ENCODE peak calls at places on chromosomes 3 and 15, in six cellular contexts. C is astrocyte, J is OCI-LY7, W is A549, P is H9, E is IMR-90. K is an unnamed sample. For H3K4me1, the result is how much of the 10 kb centered on the place peaks cover.

GRCh38 chr3:138271189-138271794 is 58.4 kb downstream of the NME9 start:
- DNase-seq in C (no peak), J (no peak), W (no peak), P (no peak), E (no peak), K (no peak)

GRCh38 chr3:183185696-183186095 is 23.2 kb upstream of the LAMP3 start:
- DNase-seq in C (peak), J (no peak), W (no peak), P (no peak), E (peak), K (no peak)

GRCh38 chr3:14606663-14607339 is 44.8 kb upstream of the CCDC174 start:
- DNase-seq in C (peak), J (no peak), W (no peak), P (no peak), E (no peak), K (no peak)

GRCh38 chr3:36480916-36481648 is 100.8 kb downstream of the STAC start:
- DNase-seq in C (peak), J (no peak), W (no peak), P (no peak), E (no peak), K (no peak)

GRCh38 chr3:114299421-114299820 is 5.6 kb downstream of the TIGIT start:
- DNase-seq in C (no peak), J (no peak), W (peak), P (peak), E (no peak), K (peak)

GRCh38 chr3:138687236-138687635 is 78.7 kb downstream of the FAIM start:
- DNase-seq in C (no peak), J (no peak), W (no peak), P (no peak), E (peak), K (no peak)

GRCh38 chr15:44753345-44753744 is 17.0 kb downstream of the TRIM69 start:
- DNase-seq in C (no peak), J (no peak), W (no peak), P (no peak), E (no peak), K (no peak)

GRCh38 chr15:40843885-40844542 is at the start of gene SPINT1:
- DNase-seq in C (no peak), J (no peak), W (no peak), P (peak), E (no peak), K (peak)

GRCh38 chr15:77830041-77830440 is 197.3 kb upstream of the LINGO1 start:
- DNase-seq in C (peak), J (no peak), W (no peak), P (peak), E (peak), K (no peak)

GRCh38 chr3:24583004-24583403 is 88.4 kb upstream of the THRB start:
- DNase-seq in C (no peak), J (no peak), W (no peak), P (no peak), E (no peak), K (peak)

GRCh38 chr3:112730210-112730609 is 89.3 kb upstream of the CCDC80 start:
- DNase-seq in C (no peak), J (no peak), W (no peak), P (no peak), E (peak), K (no peak)

GRCh38 chr3:185216587-185216918 is 37.3 kb downstream of the EHHADH start:
- DNase-seq in C (peak), J (no peak), W (no peak), P (no peak), E (no peak), K (no peak)

GRCh38 chr3:167606836-167607235 is 46.9 kb downstream of the WDR49 start:
- DNase-seq in C (no peak), J (no peak), W (no peak), P (no peak), E (no peak), K (no peak)

GRCh38 chr3:18338827-18339226 is 86.3 kb downstream of the SATB1 start:
- DNase-seq in C (no peak), J (no peak), W (no peak), P (no peak), E (no peak), K (no peak)

GRCh38 chr15:98442379-98442833 is 205.9 kb upstream of the IGF1R start:
- DNase-seq in C (peak), J (peak), W (peak), P (peak), E (peak), K (peak)

GRCh38 chr15:68593341-68593740 is 14.5 kb downstream of the CORO2B start:
- DNase-seq in C (no peak), J (no peak), W (no peak), P (no peak), E (no peak), K (no peak)

GRCh38 chr3:79032686-79033318 is 735.0 kb downstream of the ROBO1 start:
- DNase-seq in C (peak), J (peak), W (no peak), P (no peak), E (peak), K (peak)

GRCh38 chr3:177361042-177361938 is 164.0 kb upstream of the TBL1XR1 start:
- DNase-seq in C (no peak), J (peak), W (no peak), P (no peak), E (no peak), K (no peak)

GRCh38 chr3:41363830-41364523 is 164.7 kb downstream of the CTNNB1 start:
- DNase-seq in C (no peak), J (no peak), W (no peak), P (no peak), E (no peak), K (peak)

GRCh38 chr3:11624704-11625375 is 18.9 kb downstream of the VGLL4 start:
- DNase-seq in C (no peak), J (no peak), W (no peak), P (no peak), E (no peak), K (no peak)

GRCh38 chr15:90750186-90750585 is 33.0 kb downstream of the BLM start:
- DNase-seq in C (no peak), J (no peak), W (no peak), P (no peak), E (no peak), K (no peak)

GRCh38 chr3:44883999-44884431 is 9.6 kb downstream of the TGM4 start:
- DNase-seq in C (peak), J (no peak), W (peak), P (no peak), E (peak), K (no peak)

GRCh38 chr3:108100906-108101305 is 10.1 kb upstream of the CD47 start:
- DNase-seq in C (no peak), J (peak), W (no peak), P (no peak), E (no peak), K (no peak)

GRCh38 chr15:57017024-57017423 is 98.6 kb downstream of the TCF12 start:
- DNase-seq in C (no peak), J (peak), W (no peak), P (no peak), E (peak), K (peak)

GRCh38 chr15:70318996-70319465 is 221.3 kb upstream of the TLE3 start:
- DNase-seq in C (peak), J (no peak), W (no peak), P (no peak), E (peak), K (no peak)

GRCh38 chr3:180018588-180018987 is 18.1 kb downstream of the PEX5L start:
- DNase-seq in C (no peak), J (peak), W (no peak), P (peak), E (no peak), K (peak)
- TF ChIP-seq CTCF in C (no peak), J (peak), W (no peak), P (peak), E (no peak), K (peak)

GRCh38 chr15:60004019-60004845 is at the start of gene FOXB1:
- DNase-seq in C (no peak), J (no peak), W (no peak), P (peak), E (no peak), K (peak)

GRCh38 chr15:60004846-60005351 is 788 bp downstream of the FOXB1 start:
- DNase-seq in C (no peak), J (no peak), W (no peak), P (peak), E (peak), K (peak)

GRCh38 chr15:60006808-60007346 is 2.8 kb downstream of the FOXB1 start:
- DNase-seq in C (no peak), J (no peak), W (no peak), P (no peak), E (no peak), K (peak)

GRCh38 chr15:60005352-60006202 is 1.5 kb downstream of the FOXB1 start:
- DNase-seq in C (no peak), J (no peak), W (no peak), P (peak), E (no peak), K (peak)

GRCh38 chr15:60006203-60006782 is 2.2 kb downstream of the FOXB1 start:
- DNase-seq in C (no peak), J (no peak), W (no peak), P (peak), E (peak), K (peak)
- H3K4me2 ChIP-seq in C (peak), J (peak), W (peak), P (peak), E (peak), K (peak)

DNA sequence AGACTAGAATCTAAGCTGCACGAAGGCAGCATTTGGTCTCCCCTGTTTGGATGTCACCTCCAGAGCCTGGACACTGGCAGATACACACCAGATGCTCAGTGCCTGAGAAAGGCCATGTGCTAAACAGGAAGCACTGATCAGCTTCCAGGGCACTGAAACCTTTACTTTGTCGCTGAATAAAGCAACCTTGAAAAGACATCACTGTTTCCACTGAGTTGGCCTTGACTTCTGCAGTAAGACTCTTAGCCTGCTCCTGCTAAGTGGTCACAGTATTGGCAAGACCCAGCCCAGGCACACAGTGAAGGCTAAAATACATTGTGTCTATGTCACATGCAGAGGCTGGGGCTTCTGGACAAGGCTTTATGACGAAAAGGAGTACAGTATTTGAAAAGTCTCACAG is 104.3 kb upstream of the ICE2 start:
- DNase-seq in C (no peak), J (no peak), W (no peak), P (no peak), E (no peak), K (no peak)
- H3K4me1 ChIP-seq in C (under half), J (under half), W (under half), P (under half), E (under half), K (under half)

DNA sequence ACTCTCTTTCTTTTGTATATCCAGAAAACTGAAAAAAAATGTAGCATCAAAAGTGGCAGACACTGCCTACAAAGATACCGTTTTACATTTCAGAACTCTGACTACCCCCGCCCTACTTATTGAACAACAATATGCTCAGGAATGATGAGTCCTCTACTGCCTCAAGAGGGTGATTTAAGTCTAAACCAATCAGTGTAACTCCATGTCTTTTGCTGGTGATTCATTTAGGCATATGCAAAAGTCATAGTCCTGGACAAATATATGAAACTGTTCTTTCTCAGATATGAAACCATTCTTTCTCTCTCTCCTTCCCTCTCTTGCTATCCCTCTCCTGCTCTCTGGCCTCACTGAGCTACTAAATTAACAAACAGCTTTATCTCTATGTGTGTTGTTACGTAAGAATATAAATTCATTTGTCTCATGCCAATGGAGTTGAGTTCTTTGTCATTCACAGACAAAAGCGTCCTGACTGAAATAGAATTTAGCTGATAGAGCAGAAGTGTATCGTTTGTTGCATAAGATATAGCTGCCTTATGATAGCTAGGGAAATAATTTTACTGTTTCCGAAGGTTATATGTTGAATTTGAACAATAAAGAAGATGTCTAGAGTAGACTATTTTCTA is 133.7 kb upstream of the OSTN start:
- DNase-seq in C (peak), J (no peak), W (no peak), P (no peak), E (peak), K (no peak)
- TF ChIP-seq CTCF in C (no peak), J (no peak), W (no peak), P (no peak), E (no peak), K (no peak)

DNA sequence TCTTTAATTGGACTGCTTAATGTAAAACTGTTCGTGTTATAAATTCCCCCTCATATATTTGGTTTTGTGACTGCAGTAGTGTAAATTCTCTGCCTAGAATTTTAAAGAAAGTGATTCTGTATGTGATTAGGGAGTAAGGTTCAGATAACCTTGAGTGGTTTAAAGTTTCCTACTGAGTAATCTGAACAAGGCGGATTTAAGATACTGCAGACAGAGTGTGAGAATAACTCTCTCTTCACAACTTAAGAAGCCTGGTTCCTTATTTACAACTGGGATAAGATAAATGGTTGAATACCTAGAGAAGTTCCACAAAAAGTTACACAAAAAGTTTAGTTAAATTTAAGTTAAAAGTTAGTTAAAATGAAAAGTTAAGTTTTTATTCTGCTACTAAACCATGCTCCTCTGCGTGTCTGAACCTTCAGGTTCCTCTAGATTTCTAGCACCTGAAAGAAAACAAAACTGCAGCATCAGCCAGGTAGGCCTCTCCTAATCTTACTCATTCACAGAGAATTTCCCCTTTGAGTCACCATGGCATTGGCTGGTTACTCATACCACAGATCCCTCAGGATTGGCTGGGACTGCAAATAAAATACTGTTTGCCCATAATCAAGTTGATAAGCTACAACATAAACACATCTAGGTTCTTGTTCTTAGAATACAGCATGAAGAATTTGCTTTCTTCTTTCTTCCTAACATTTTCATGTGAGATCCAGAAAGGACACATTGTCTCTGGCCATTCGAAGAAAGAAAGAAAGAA is at the start of gene ARL14:
- DNase-seq in C (peak), J (no peak), W (peak), P (no peak), E (peak), K (no peak)
- H3K4me2 ChIP-seq in C (peak), J (no peak), W (peak), P (no peak), E (peak), K (no peak)

DNA sequence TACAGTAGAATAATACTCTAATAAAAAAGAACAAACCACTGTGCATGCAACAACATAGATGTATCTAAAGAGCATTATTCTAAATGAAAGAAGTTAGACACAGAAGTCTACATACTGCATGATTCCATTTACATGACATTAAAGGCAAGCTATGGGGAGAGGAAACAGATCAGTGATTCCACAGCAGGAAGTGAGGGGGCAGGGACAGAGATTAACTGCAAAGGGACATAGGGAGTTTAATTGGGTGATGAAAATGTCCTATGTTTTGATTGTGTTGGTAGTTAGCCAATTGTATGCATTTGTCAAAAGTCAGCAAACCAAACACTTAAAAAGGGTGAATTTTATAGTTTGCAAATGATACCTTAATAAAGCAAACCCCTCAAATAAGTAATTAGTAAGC is 13.8 kb downstream of the CRYGS start:
- DNase-seq in C (no peak), J (peak), W (no peak), P (no peak), E (no peak), K (no peak)
- H3K4me1 ChIP-seq in C (under half), J (half or more), W (under half), P (under half), E (under half), K (under half)

DNA sequence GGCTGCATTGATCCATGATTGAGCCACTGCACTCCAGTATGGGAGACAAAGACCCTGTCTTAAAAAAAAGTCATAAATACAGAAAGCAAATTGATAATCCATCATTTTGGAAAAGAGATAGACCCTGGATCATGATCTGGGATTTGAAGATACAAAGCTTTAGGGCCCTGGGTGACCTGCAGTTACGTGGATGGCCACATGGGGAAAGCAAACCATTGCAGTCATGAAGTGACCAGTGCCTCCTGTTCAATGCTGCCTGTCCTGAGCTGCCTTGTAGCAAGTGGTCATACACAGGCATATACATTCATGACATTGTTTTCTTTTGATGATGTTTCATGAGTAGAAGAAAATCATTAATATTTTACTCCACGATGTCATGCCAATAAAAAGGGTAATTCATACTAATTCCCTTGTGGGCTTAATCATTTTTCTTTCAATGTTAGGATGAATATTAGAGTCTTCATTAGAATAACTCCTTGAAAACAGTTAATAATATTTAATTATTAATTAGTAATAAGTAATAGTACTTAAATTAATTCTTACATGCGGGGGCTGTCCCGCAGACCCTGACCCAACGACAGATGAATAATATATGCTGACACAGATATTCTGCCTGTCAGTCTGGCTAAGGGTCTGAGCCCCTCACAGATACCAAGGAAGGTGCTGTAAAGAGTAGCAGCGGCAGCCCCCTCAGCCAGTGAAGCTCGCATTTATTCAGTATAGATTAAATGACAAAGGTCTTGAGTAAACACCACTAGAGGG is 109.0 kb upstream of the UNC13C start:
- DNase-seq in C (no peak), J (no peak), W (peak), P (peak), E (no peak), K (peak)
- TF ChIP-seq CTCF in C (peak), J (peak), W (no peak), P (peak), E (no peak), K (peak)

K was measured in neural progenitor cell.